ENCODE peak calls at places on chromosomes 3 and 15, in seven cellular contexts. D is hepatocyte, M is A549, A is ovary, U is SJSA1, H is BJ, C is adipocyte. S is an unnamed sample.

GRCh38 chr15:64536244-64536836 is 76.0 kb downstream of the ZNF609 start:
- DNase-seq in D (peak), M (peak), A (no peak), U (peak), H (peak), C (peak), S (peak)

GRCh38 chr15:41499109-41499851 is 5.6 kb downstream of the ITPKA start:
- DNase-seq in D (no peak), M (no peak), A (no peak), U (no peak), H (no peak), C (no peak), S (no peak)

GRCh38 chr15:60223161-60223560 is 174.6 kb downstream of the ANXA2 start:
- DNase-seq in D (no peak), M (no peak), A (no peak), U (no peak), H (no peak), C (no peak), S (no peak)

GRCh38 chr15:79442911-79443310 is 10.8 kb downstream of the MINAR1 start:
- DNase-seq in D (no peak), M (no peak), A (no peak), U (no peak), H (no peak), C (no peak), S (no peak)

GRCh38 chr3:43998841-43999805 is 242.6 kb upstream of the TOPAZ1 start:
- DNase-seq in D (peak), M (peak), A (no peak), U (no peak), H (no peak), C (peak), S (peak)

GRCh38 chr3:106566277-106566676 is 697.5 kb upstream of the CBLB start:
- DNase-seq in D (no peak), M (no peak), A (no peak), U (no peak), H (no peak), C (no peak), S (no peak)

GRCh38 chr15:62474021-62474770 is 309.1 kb upstream of the C2CD4B start:
- DNase-seq in D (no peak), M (no peak), A (no peak), U (no peak), H (no peak), C (no peak), S (no peak)

GRCh38 chr15:52481915-52482314 is 46.8 kb downstream of the MYO5A start:
- DNase-seq in D (no peak), M (no peak), A (no peak), U (no peak), H (peak), C (peak), S (peak)

GRCh38 chr15:70133296-70133695 is 35.6 kb upstream of the TLE3 start:
- DNase-seq in D (no peak), M (no peak), A (no peak), U (no peak), H (no peak), C (no peak), S (no peak)

GRCh38 chr3:18426597-18426996 is 1.5 kb upstream of the SATB1 start:
- DNase-seq in D (no peak), M (no peak), A (no peak), U (no peak), H (no peak), C (no peak), S (no peak)

GRCh38 chr15:29589975-29590374 is 232.3 kb downstream of the TJP1 start:
- DNase-seq in D (no peak), M (no peak), A (no peak), U (no peak), H (no peak), C (no peak), S (no peak)

GRCh38 chr3:14175383-14176037 is 2.9 kb downstream of the XPC start:
- DNase-seq in D (no peak), M (no peak), A (no peak), U (no peak), H (no peak), C (peak), S (no peak)

GRCh38 chr3:12471228-12471627 is 13.1 kb upstream of the TSEN2 start:
- DNase-seq in D (peak), M (peak), A (no peak), U (no peak), H (no peak), C (no peak), S (no peak)

GRCh38 chr3:101938262-101938847 is 89.0 kb downstream of the NFKBIZ start:
- DNase-seq in D (no peak), M (no peak), A (no peak), U (no peak), H (no peak), C (no peak), S (no peak)

GRCh38 chr3:50503504-50503903 is at the start of gene CACNA2D2:
- DNase-seq in D (peak), M (peak), A (peak), U (no peak), H (no peak), C (peak), S (no peak)

GRCh38 chr3:195209836-195210551 is 61.0 kb downstream of the XXYLT1 start:
- DNase-seq in D (peak), M (no peak), A (peak), U (no peak), H (no peak), C (peak), S (peak)

GRCh38 chr3:62379206-62379834 is 6.0 kb upstream of the FEZF2 start:
- DNase-seq in D (no peak), M (no peak), A (no peak), U (no peak), H (no peak), C (no peak), S (no peak)

GRCh38 chr3:169945313-169945712 is 21.3 kb upstream of the SEC62 start:
- DNase-seq in D (no peak), M (no peak), A (no peak), U (no peak), H (no peak), C (no peak), S (peak)

GRCh38 chr3:195207056-195207455 is 63.9 kb downstream of the XXYLT1 start:
- DNase-seq in D (no peak), M (no peak), A (peak), U (peak), H (no peak), C (no peak), S (no peak)

GRCh38 chr15:60116456-60117089 is 112.5 kb downstream of the FOXB1 start:
- DNase-seq in D (no peak), M (no peak), A (no peak), U (no peak), H (no peak), C (peak), S (no peak)

GRCh38 chr3:36700537-36701248 is 63.7 kb downstream of the DCLK3 start:
- DNase-seq in D (peak), M (peak), A (peak), U (peak), H (no peak), C (peak), S (peak)

GRCh38 chr3:8658326-8659212 is 14.0 kb upstream of the SSUH2 start:
- DNase-seq in D (peak), M (peak), A (peak), U (peak), H (no peak), C (no peak), S (peak)

GRCh38 chr15:36877796-36878744 is 222.3 kb downstream of the MEIS2 start:
- DNase-seq in D (no peak), M (no peak), A (no peak), U (no peak), H (no peak), C (no peak), S (no peak)

GRCh38 chr3:127803619-127804018 is 18.7 kb downstream of the MGLL start:
- DNase-seq in D (no peak), M (peak), A (no peak), U (peak), H (peak), C (peak), S (peak)

GRCh38 chr3:135981701-135982403 is 16.3 kb downstream of the PPP2R3A start:
- DNase-seq in D (no peak), M (no peak), A (no peak), U (no peak), H (no peak), C (no peak), S (no peak)

GRCh38 chr15:57634290-57634689 is 42.6 kb downstream of the MYZAP start:
- DNase-seq in D (no peak), M (no peak), A (no peak), U (no peak), H (no peak), C (no peak), S (no peak)

GRCh38 chr3:48556796-48557626 is at the start of gene PFKFB4:
- DNase-seq in D (peak), M (peak), A (peak), U (peak), H (peak), C (peak), S (peak)

GRCh38 chr3:48552111-48552911 is 4.3 kb downstream of the PFKFB4 start:
- DNase-seq in D (peak), M (no peak), A (no peak), U (no peak), H (no peak), C (no peak), S (no peak)

GRCh38 chr3:48553886-48554845 is 2.4 kb downstream of the PFKFB4 start:
- DNase-seq in D (no peak), M (no peak), A (no peak), U (no peak), H (no peak), C (no peak), S (no peak)

GRCh38 chr3:48555949-48556795 is 431 bp downstream of the PFKFB4 start:
- DNase-seq in D (no peak), M (no peak), A (no peak), U (no peak), H (no peak), C (no peak), S (no peak)

GRCh38 chr3:48555231-48555948 is 1.2 kb downstream of the PFKFB4 start:
- DNase-seq in D (no peak), M (no peak), A (no peak), U (no peak), H (no peak), C (peak), S (no peak)
- H3K4me3 ChIP-seq in D (peak), M (no peak), A (no peak), U (no peak), H (peak), C (no peak), S (no peak)

DNA sequence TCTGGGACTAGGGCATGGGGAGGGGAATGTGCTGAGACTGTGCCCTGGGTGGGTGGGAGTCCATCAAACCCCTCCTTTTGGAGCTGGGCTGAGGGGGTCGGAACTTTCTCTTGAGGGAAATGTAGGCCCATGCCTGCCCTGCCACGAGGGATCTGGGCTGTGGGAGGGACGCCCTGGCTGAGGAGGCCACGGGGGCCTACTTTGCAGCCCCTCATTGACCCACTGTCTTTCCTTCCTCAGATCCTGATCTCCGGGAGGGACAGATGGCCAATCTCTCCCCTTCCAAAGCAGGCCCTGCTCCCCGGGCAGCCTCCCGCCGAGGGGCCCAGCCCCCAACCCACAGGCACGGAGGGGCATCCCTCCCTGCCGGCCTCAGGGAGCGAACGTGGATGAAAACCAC is 25.3 kb downstream of the LOXL1 start:
- DNase-seq in D (no peak), M (no peak), A (no peak), U (no peak), H (no peak), C (no peak), S (no peak)
- H3K4me3 ChIP-seq in D (no peak), M (no peak), A (no peak), U (no peak), H (no peak), C (no peak), S (no peak)

GRCh38 chr3:120622870-120623718 is 27.0 kb downstream of the NDUFB4 start:
- DNase-seq in D (no peak), M (peak), A (no peak), U (peak), H (peak), C (peak), S (peak)
- H3K4me3 ChIP-seq in D (no peak), M (no peak), A (no peak), U (no peak), H (no peak), C (no peak), S (no peak)

DNA sequence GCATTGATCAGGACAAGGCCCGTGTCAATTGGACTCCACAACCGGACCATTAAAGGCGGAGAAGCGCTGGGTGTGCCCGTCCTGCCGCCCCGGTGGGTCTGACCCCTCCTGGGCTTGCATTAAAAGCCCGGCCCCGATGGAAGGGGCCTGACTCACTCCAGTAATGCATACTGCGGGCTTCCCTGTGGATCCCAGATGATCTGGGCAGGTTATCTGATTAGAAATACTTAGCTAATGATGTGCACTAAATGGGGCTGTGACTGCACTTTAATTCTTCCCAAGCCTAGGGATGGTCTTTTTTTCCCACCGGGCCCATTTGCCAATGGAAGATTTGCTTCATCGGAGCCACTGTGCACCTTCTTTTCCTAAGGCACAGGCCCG is 124.8 kb downstream of the TMEM266 start:
- DNase-seq in D (no peak), M (no peak), A (no peak), U (no peak), H (no peak), C (no peak), S (no peak)
- H3K4me3 ChIP-seq in D (no peak), M (no peak), A (no peak), U (no peak), H (no peak), C (no peak), S (no peak)

GRCh38 chr3:183554377-183554776 is 1.1 kb downstream of the KLHL6 start:
- DNase-seq in D (no peak), M (no peak), A (no peak), U (no peak), H (no peak), C (no peak), S (no peak)

GRCh38 chr3:183560607-183561006 is 5.1 kb upstream of the KLHL6 start:
- DNase-seq in D (peak), M (no peak), A (no peak), U (no peak), H (no peak), C (no peak), S (no peak)

GRCh38 chr3:183551930-183552329 is 3.6 kb downstream of the KLHL6 start:
- DNase-seq in D (no peak), M (no peak), A (no peak), U (no peak), H (no peak), C (no peak), S (no peak)

GRCh38 chr3:183553263-183554026 is 2.1 kb downstream of the KLHL6 start:
- DNase-seq in D (no peak), M (no peak), A (no peak), U (no peak), H (no peak), C (no peak), S (no peak)

DNA sequence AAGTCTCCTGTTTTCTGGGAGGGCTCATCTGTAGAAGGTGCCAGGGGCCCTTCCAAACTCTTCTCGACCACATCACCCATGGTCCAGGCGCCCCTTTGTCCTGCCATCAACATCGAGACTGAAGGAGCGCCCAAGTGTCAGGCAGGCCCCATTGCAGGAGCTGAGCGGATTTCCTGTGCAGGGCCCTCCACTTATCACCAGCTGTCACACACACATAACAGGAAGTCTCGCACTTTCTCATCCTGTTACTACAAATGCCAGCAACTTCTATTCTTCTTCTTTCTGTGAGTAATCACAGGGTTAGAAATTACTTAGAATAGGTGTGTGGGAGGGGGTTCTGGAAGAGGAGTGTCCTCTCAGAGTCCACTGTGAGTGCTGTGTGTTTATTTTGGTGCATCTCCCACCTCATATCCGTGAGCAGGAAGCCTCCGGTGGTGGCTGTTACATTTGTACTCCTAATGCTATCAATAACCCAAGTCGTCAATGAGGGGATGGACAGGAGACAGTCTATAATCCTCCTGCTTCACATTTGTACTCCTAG is at the start of gene KLHL6:
- DNase-seq in D (no peak), M (no peak), A (no peak), U (no peak), H (no peak), C (no peak), S (peak)
- H3K4me3 ChIP-seq in D (no peak), M (no peak), A (no peak), U (no peak), H (no peak), C (no peak), S (no peak)

GRCh38 chr3:119413603-119414280 is 49.7 kb downstream of the TMEM39A start:
- DNase-seq in D (no peak), M (no peak), A (no peak), U (no peak), H (no peak), C (no peak), S (no peak)

GRCh38 chr3:119408243-119408950 is 55.0 kb downstream of the TMEM39A start:
- DNase-seq in D (no peak), M (no peak), A (no peak), U (no peak), H (no peak), C (no peak), S (no peak)

GRCh38 chr3:119405315-119405714 is 58.1 kb downstream of the TMEM39A start:
- DNase-seq in D (no peak), M (no peak), A (no peak), U (no peak), H (no peak), C (no peak), S (no peak)

GRCh38 chr3:119409844-119410243 is 53.6 kb downstream of the TMEM39A start:
- DNase-seq in D (no peak), M (no peak), A (no peak), U (no peak), H (no peak), C (no peak), S (no peak)
- H3K4me3 ChIP-seq in D (no peak), M (no peak), A (no peak), U (no peak), H (no peak), C (no peak), S (no peak)